ENCODE peak calls at places on chromosomes 3 and 15, in four cellular contexts. U is psoas muscle, Q is HFF-Myc, K is lower leg skin. O is an unnamed sample.

GRCh38 chr15:66232267-66232625 is 21.3 kb downstream of the MEGF11 start:
- DNase-seq in U (no peak), Q (no peak), K (no peak), O (no peak)

GRCh38 chr3:184815046-184815930 is 3.3 kb downstream of the VPS8 start:
- DNase-seq in U (no peak), Q (peak), K (no peak), O (peak)

GRCh38 chr3:34111361-34111760 is 312.9 kb downstream of the PDCD6IP start:
- DNase-seq in U (no peak), Q (no peak), K (no peak), O (no peak)

GRCh38 chr15:39770748-39771689 is 11.6 kb downstream of the FSIP1 start:
- DNase-seq in U (no peak), Q (no peak), K (no peak), O (peak)

GRCh38 chr15:60407406-60407805 is 9.6 kb upstream of the ANXA2 start:
- DNase-seq in U (no peak), Q (peak), K (no peak), O (peak)

GRCh38 chr3:15783361-15783969 is 14.3 kb downstream of the ANKRD28 start:
- DNase-seq in U (no peak), Q (no peak), K (no peak), O (peak)

GRCh38 chr3:79414821-79415220 is 353.0 kb downstream of the ROBO1 start:
- DNase-seq in U (peak), Q (no peak), K (peak), O (peak)

GRCh38 chr3:193572426-193572908 is 17.8 kb upstream of the ATP13A4 start:
- DNase-seq in U (peak), Q (peak), K (no peak), O (peak)

GRCh38 chr3:29195055-29195454 is 85.8 kb upstream of the RBMS3 start:
- DNase-seq in U (no peak), Q (no peak), K (no peak), O (no peak)

GRCh38 chr3:148230473-148230872 is 467.2 kb upstream of the AGTR1 start:
- DNase-seq in U (no peak), Q (no peak), K (no peak), O (no peak)

GRCh38 chr3:89300976-89301375 is 193.6 kb downstream of the EPHA3 start:
- DNase-seq in U (no peak), Q (no peak), K (no peak), O (peak)

GRCh38 chr15:62426387-62426956 is 261.4 kb upstream of the C2CD4B start:
- DNase-seq in U (no peak), Q (no peak), K (no peak), O (peak)
- TF ChIP-seq CTCF in U (no peak), Q (no peak), K (no peak), O (no peak)

DNA sequence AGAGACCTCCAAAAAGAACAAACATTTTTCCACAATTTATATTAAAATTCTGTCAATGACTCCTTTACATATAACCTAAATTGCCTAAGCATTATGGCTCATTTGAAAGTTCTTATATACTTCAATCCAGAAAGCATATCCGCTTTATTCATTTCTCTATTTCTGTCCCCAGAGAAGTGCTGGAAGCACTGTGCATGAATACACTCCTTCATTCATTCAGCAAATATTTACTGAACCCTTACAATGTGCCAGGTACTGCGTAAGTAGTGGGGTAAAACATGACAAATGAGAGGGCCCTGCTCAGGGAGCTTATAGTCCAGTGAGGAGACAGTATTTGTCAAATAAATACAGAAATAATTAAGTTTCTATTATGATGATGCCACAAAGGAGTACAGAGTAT is 3.3 kb downstream of the PDCD10 start:
- DNase-seq in U (no peak), Q (no peak), K (no peak), O (no peak)
- H3K4me3 ChIP-seq in U (no peak), Q (no peak), K (no peak), O (no peak)

GRCh38 chr3:138082085-138082991 is 33.1 kb downstream of the DZIP1L start:
- DNase-seq in U (no peak), Q (peak), K (no peak), O (peak)
- TF ChIP-seq CTCF in U (no peak), Q (no peak), K (no peak), O (no peak)

GRCh38 chr3:128290484-128290883 is 137.2 kb downstream of the EEFSEC start:
- DNase-seq in U (no peak), Q (no peak), K (no peak), O (no peak)

GRCh38 chr3:128297401-128298138 is 144.3 kb downstream of the EEFSEC start:
- DNase-seq in U (no peak), Q (no peak), K (peak), O (no peak)

GRCh38 chr3:128294999-128295468 is 141.8 kb downstream of the EEFSEC start:
- DNase-seq in U (no peak), Q (no peak), K (peak), O (no peak)

GRCh38 chr3:128296469-128297251 is 143.4 kb downstream of the EEFSEC start:
- DNase-seq in U (peak), Q (no peak), K (peak), O (no peak)

GRCh38 chr3:128293930-128294329 is 140.6 kb downstream of the EEFSEC start:
- DNase-seq in U (no peak), Q (no peak), K (peak), O (no peak)
- H3K4me3 ChIP-seq in U (no peak), Q (no peak), K (no peak), O (no peak)

GRCh38 chr3:158909870-158910269 is 108.0 kb downstream of the MFSD1 start:
- DNase-seq in U (no peak), Q (no peak), K (no peak), O (peak)

GRCh38 chr3:158912621-158913020 is 110.8 kb downstream of the MFSD1 start:
- DNase-seq in U (no peak), Q (no peak), K (no peak), O (no peak)

GRCh38 chr3:158908187-158908762 is 106.4 kb downstream of the MFSD1 start:
- DNase-seq in U (no peak), Q (no peak), K (no peak), O (no peak)

GRCh38 chr3:158911586-158911985 is 109.7 kb downstream of the MFSD1 start:
- DNase-seq in U (no peak), Q (no peak), K (no peak), O (no peak)

GRCh38 chr3:158912188-158912587 is 110.3 kb downstream of the MFSD1 start:
- DNase-seq in U (no peak), Q (no peak), K (no peak), O (no peak)
- TF ChIP-seq CTCF in U (no peak), Q (no peak), K (no peak), O (no peak)

GRCh38 chr3:31252216-31253185 is 280.2 kb upstream of the STT3B start:
- DNase-seq in U (no peak), Q (no peak), K (no peak), O (no peak)
- H3K4me3 ChIP-seq in U (no peak), Q (no peak), K (no peak), O (no peak)

O was measured in astrocyte of the spinal cord.